ENCODE peak calls at places on chromosomes 2 and 18, in ten cellular contexts. K, D, W, T, F, N, E, A, H and B are unnamed samples.

GRCh38 chr2:42098571-42099430 is 51.0 kb downstream of the PKDCC start:
- DNase-seq in A (no peak), K (no peak), E (no peak), H (peak), W (no peak), N (no peak), F (no peak), T (no peak), D (no peak), B (no peak)

GRCh38 chr2:195468771-195469170 is 188.3 kb upstream of the SLC39A10 start:
- DNase-seq in A (no peak), F (no peak), N (no peak), D (no peak), H (no peak), W (no peak), K (no peak), E (no peak), T (no peak), B (no peak)

GRCh38 chr2:30365201-30365600 is 81.8 kb upstream of the LCLAT1 start:
- DNase-seq in H (no peak), D (peak), F (no peak), W (no peak), N (no peak), T (no peak), E (no peak), K (no peak), A (no peak), B (no peak)

GRCh38 chr2:3535794-3536681 is 16.7 kb upstream of the ADI1 start:
- DNase-seq in N (peak), K (no peak), W (no peak), H (peak), D (peak), A (no peak), F (no peak), E (peak), T (peak), B (peak)

GRCh38 chr2:241112592-241112991 is 10.5 kb upstream of the MTERF4 start:
- DNase-seq in A (no peak), N (no peak), E (no peak), K (no peak), T (no peak), W (no peak), H (no peak), F (peak), D (no peak), B (no peak)

GRCh38 chr2:207252416-207252815 is 86.7 kb upstream of the KLF7 start:
- DNase-seq in H (no peak), N (no peak), W (no peak), T (no peak), F (no peak), A (no peak), D (no peak), E (no peak), K (no peak), B (no peak)

GRCh38 chr2:42493468-42493884 is 306 bp downstream of the KCNG3 start:
- DNase-seq in H (no peak), K (no peak), D (no peak), N (no peak), F (no peak), W (no peak), E (no peak), A (no peak), T (no peak), B (no peak)

GRCh38 chr2:188969236-188970032 is 4.7 kb upstream of the COL3A1 start:
- DNase-seq in N (peak), H (no peak), W (no peak), D (no peak), A (no peak), F (no peak), K (no peak), T (no peak), E (no peak), B (no peak)

GRCh38 chr2:233817995-233818638 is 36.2 kb downstream of the HJURP start:
- DNase-seq in N (no peak), F (no peak), A (no peak), W (no peak), E (peak), K (no peak), H (no peak), T (no peak), D (no peak), B (no peak)

GRCh38 chr2:70922591-70923234 is 13.0 kb upstream of the ATP6V1B1 start:
- DNase-seq in A (no peak), T (no peak), W (no peak), F (no peak), H (no peak), K (no peak), N (no peak), D (no peak), E (no peak), B (no peak)

GRCh38 chr2:1605659-1606400 is 138.5 kb downstream of the PXDN start:
- DNase-seq in K (no peak), D (no peak), F (no peak), N (no peak), E (no peak), T (no peak), H (no peak), W (no peak), A (no peak), B (peak)

GRCh38 chr18:44537521-44537920 is 143.2 kb upstream of the SETBP1 start:
- DNase-seq in D (no peak), K (no peak), W (peak), N (peak), E (no peak), F (no peak), T (peak), H (no peak), A (no peak), B (no peak)

GRCh38 chr2:211407076-211407475 is 850.7 kb downstream of the CPS1 start:
- DNase-seq in D (no peak), W (no peak), N (peak), A (no peak), T (no peak), H (no peak), E (no peak), F (no peak), K (no peak), B (no peak)

GRCh38 chr2:8148260-8148880 is 533.5 kb upstream of the ID2 start:
- DNase-seq in N (peak), K (no peak), W (peak), F (no peak), H (no peak), E (no peak), A (no peak), T (peak), D (no peak), B (no peak)

GRCh38 chr2:12155308-12156061 is 409.1 kb downstream of the LPIN1 start:
- DNase-seq in A (no peak), D (peak), W (no peak), T (peak), E (no peak), F (no peak), K (no peak), H (no peak), N (peak), B (no peak)

GRCh38 chr18:66511810-66512209 is 92.1 kb downstream of the CDH19 start:
- DNase-seq in E (no peak), H (no peak), F (no peak), A (no peak), D (peak), W (no peak), T (no peak), N (peak), K (no peak), B (no peak)

GRCh38 chr2:218168635-218169462 is 2.1 kb upstream of the CXCR1 start:
- DNase-seq in H (peak), F (peak), D (peak), E (peak), K (peak), A (peak), N (peak), T (no peak), W (peak), B (peak)

GRCh38 chr2:129847043-129847442 is 132.4 kb upstream of the RAB6C start:
- DNase-seq in H (no peak), A (no peak), N (no peak), D (no peak), K (no peak), E (no peak), W (no peak), T (no peak), F (no peak), B (no peak)

GRCh38 chr2:112623913-112624777 is 21.6 kb upstream of the SLC20A1 start:
- DNase-seq in A (no peak), F (peak), H (peak), D (peak), N (peak), E (no peak), K (no peak), T (peak), W (no peak), B (no peak)

GRCh38 chr2:213862407-213863076 is 548.3 kb upstream of the VWC2L start:
- DNase-seq in D (no peak), N (no peak), W (no peak), F (no peak), H (no peak), T (no peak), A (no peak), K (no peak), E (no peak), B (no peak)

GRCh38 chr2:234003972-234004617 is 46.4 kb upstream of the SPP2 start:
- DNase-seq in H (no peak), A (no peak), K (no peak), F (no peak), T (peak), N (peak), E (no peak), D (peak), W (peak), B (peak)

GRCh38 chr2:173146590-173146989 is 70.9 kb downstream of the MAP3K20 start:
- DNase-seq in A (no peak), E (no peak), D (no peak), N (peak), W (no peak), K (no peak), F (no peak), T (no peak), H (no peak), B (no peak)

GRCh38 chr18:75168654-75169053 is 40.3 kb downstream of the PTGR3 start:
- DNase-seq in N (no peak), T (no peak), A (no peak), K (no peak), F (no peak), D (no peak), W (no peak), E (no peak), H (no peak), B (no peak)

GRCh38 chr2:134431837-134432437 is 178.1 kb downstream of the MGAT5 start:
- DNase-seq in E (no peak), N (peak), W (peak), H (no peak), D (no peak), A (no peak), K (no peak), T (no peak), F (no peak), B (no peak)

GRCh38 chr2:27071990-27072830 is 756 bp upstream of the OST4 start:
- DNase-seq in D (no peak), H (peak), A (no peak), K (no peak), T (peak), W (no peak), F (no peak), E (peak), N (no peak), B (peak)

GRCh38 chr2:230807686-230808085 is 57.1 kb upstream of the ITM2C start:
- DNase-seq in A (no peak), E (no peak), K (no peak), D (no peak), N (no peak), W (no peak), F (no peak), T (no peak), H (no peak), B (no peak)